ENCODE peak calls at places on chromosomes 12 and 14, in four cellular contexts. U is effector memory CD4-positive, alpha-beta T cell; T is heart left ventricle; D is GM23248. B is an unnamed sample.

GRCh38 chr12:14905269-14906004 is 19.8 kb upstream of the MGP start:
- DNase-seq in D (no peak), T (peak; percentile 70), U (no peak), B (no peak)

GRCh38 chr14:24263848-24264247 is 871 bp upstream of the TGM1 start:
- DNase-seq in U (no peak), D (no peak), T (no peak), B (no peak)

GRCh38 chr12:21526721-21527345 is 737 bp downstream of the SPX start:
- DNase-seq in D (no peak), T (no peak), U (no peak), B (no peak)

GRCh38 chr12:119938049-119938667 is 50.9 kb upstream of the BICDL1 start:
- DNase-seq in D (peak; percentile 49), U (peak; percentile 34), T (peak; percentile 18), B (peak; percentile 70)

GRCh38 chr12:47361389-47362031 is 281.8 kb upstream of the AMIGO2 start:
- DNase-seq in D (no peak), U (peak; percentile 2), T (peak; percentile 18), B (peak; percentile 87)

GRCh38 chr12:66217342-66217929 is 28.4 kb downstream of the IRAK3 start:
- DNase-seq in T (no peak), D (no peak), U (no peak), B (peak; percentile 64)

GRCh38 chr12:93802698-93803097 is 125.5 kb downstream of the CRADD start:
- DNase-seq in D (peak; percentile 68), T (no peak), U (no peak), B (no peak)

GRCh38 chr12:116257213-116257612 is 20.3 kb downstream of the MED13L start:
- DNase-seq in D (peak; percentile 34), U (no peak), T (no peak), B (peak; percentile 53)

GRCh38 chr12:1091350-1091749 is 100.3 kb downstream of the ERC1 start:
- DNase-seq in D (no peak), U (no peak), T (no peak), B (no peak)

GRCh38 chr12:93699271-93700141 is 22.3 kb downstream of the CRADD start:
- DNase-seq in U (no peak), T (no peak), D (peak; percentile 86), B (peak; percentile 22)

GRCh38 chr12:76422878-76423438 is 74.7 kb upstream of the BBS10 start:
- DNase-seq in D (peak; percentile 64), T (no peak), U (no peak), B (peak; percentile 85)

GRCh38 chr12:124567035-124567672 is at the start of gene NCOR2:
- DNase-seq in U (peak; percentile 26), T (no peak), D (peak; percentile 62), B (peak; percentile 58)

GRCh38 chr12:103495783-103496456 is at the start of gene C12orf42:
- DNase-seq in T (no peak), U (no peak), D (peak; percentile 47), B (peak; percentile 32)

GRCh38 chr12:7162691-7163114 is 26.8 kb upstream of the PEX5 start:
- DNase-seq in T (no peak), D (peak; percentile 54), U (no peak), B (peak; percentile 15)

GRCh38 chr14:95102678-95103039 is 54.7 kb downstream of the DICER1 start:
- DNase-seq in U (no peak), D (no peak), T (no peak), B (peak; percentile 52)

GRCh38 chr12:78938341-78939084 is 73.9 kb downstream of the SYT1 start:
- DNase-seq in D (no peak), U (no peak), T (no peak), B (peak; percentile 89)

GRCh38 chr12:39277416-39277815 is 165.5 kb downstream of the KIF21A start:
- DNase-seq in U (no peak), D (no peak), T (no peak), B (no peak)

GRCh38 chr12:118682656-118683055 is 298.7 kb upstream of the SRRM4 start:
- DNase-seq in D (no peak), U (no peak), T (no peak), B (no peak)

GRCh38 chr12:118013283-118013682 is 3.2 kb upstream of the RFC5 start:
- DNase-seq in D (no peak), U (no peak), T (no peak), B (no peak)

GRCh38 chr14:86826641-86827040 is 1166.3 kb downstream of the GALC start:
- DNase-seq in U (no peak), D (no peak), T (no peak), B (no peak)

GRCh38 chr12:48542300-48542928 is 17.0 kb downstream of the OR8S1 start:
- DNase-seq in T (no peak), U (no peak), D (peak; percentile 47), B (peak; percentile 33)

GRCh38 chr12:132422057-132423043 is 67.6 kb upstream of the FBRSL1 start:
- DNase-seq in T (no peak), U (no peak), D (peak; percentile 38), B (peak; percentile 32)

GRCh38 chr12:123801573-123802178 is 39.6 kb downstream of the DNAH10 start:
- DNase-seq in U (no peak), D (peak; percentile 56), T (no peak), B (peak; percentile 37)

GRCh38 chr14:55354500-55354899 is 57.1 kb downstream of the ATG14 start:
- DNase-seq in T (peak; percentile 47), D (peak; percentile 57), U (peak; percentile 42), B (peak; percentile 68)

GRCh38 chr12:54384591-54385041 is at the start of gene ZNF385A:
- DNase-seq in U (no peak), D (no peak), T (peak; percentile 43), B (no peak)

GRCh38 chr14:100975668-100976067 is 72.1 kb upstream of the RTL1 start:
- DNase-seq in D (peak; percentile 54), U (no peak), T (no peak), B (no peak)

GRCh38 chr12:9897524-9897923 is 16.2 kb downstream of the KLRF2 start:
- DNase-seq in D (no peak), U (no peak), T (no peak), B (no peak)

GRCh38 chr12:120932956-120933526 is 28.9 kb upstream of the SPPL3 start:
- DNase-seq in U (no peak), T (no peak), D (no peak), B (no peak)

GRCh38 chr14:31172084-31172483 is 35.5 kb downstream of the HECTD1 start:
- DNase-seq in T (no peak), U (no peak), D (peak; percentile 29), B (no peak)

GRCh38 chr14:102986810-102987579 is 64.5 kb downstream of the AMN start:
- DNase-seq in D (peak; percentile 23), T (no peak), U (no peak), B (no peak)

GRCh38 chr12:109389146-109389545 is 41.4 kb downstream of the MYO1H start:
- DNase-seq in D (peak; percentile 4), T (no peak), U (no peak), B (peak; percentile 54)

GRCh38 chr12:132441871-132442863 is 47.8 kb upstream of the FBRSL1 start:
- DNase-seq in U (no peak), T (no peak), D (no peak), B (no peak)

GRCh38 chr12:76697849-76698248 is 66.1 kb upstream of the ZDHHC17 start:
- DNase-seq in U (no peak), T (no peak), D (no peak), B (peak; percentile 37)

GRCh38 chr14:54600685-54601084 is 33.8 kb downstream of the SAMD4A start:
- DNase-seq in U (no peak), T (no peak), D (peak; percentile 87), B (no peak)

GRCh38 chr12:104785886-104786285 is 172.2 kb downstream of the SLC41A2 start:
- DNase-seq in D (no peak), T (no peak), U (no peak), B (no peak)

GRCh38 chr12:71746983-71747611 is 7.6 kb upstream of the RAB21 start:
- DNase-seq in U (no peak), D (peak; percentile 80), T (peak; percentile 29), B (peak; percentile 79)

GRCh38 chr12:69105101-69105613 is 134.2 kb upstream of the CPSF6 start:
- DNase-seq in U (no peak), T (no peak), D (no peak), B (no peak)

GRCh38 chr12:131745706-131746105 is 34.8 kb downstream of the SFSWAP start:
- DNase-seq in U (no peak), T (no peak), D (no peak), B (no peak)

GRCh38 chr14:91390165-91390778 is 27.3 kb downstream of the CCDC88C start:
- DNase-seq in D (no peak), T (no peak), U (no peak), B (peak; percentile 77)
- H3K27ac ChIP-seq in D (no peak overlapping the region), T (no peak overlapping the region), U (peak overlapping the region; percentile 56), B (no peak overlapping the region)

GRCh38 chr14:60094306-60094897 is 2.7 kb downstream of the PCNX4 start:
- DNase-seq in U (no peak), D (peak; percentile 22), T (peak; percentile 10), B (no peak)
- H3K27ac ChIP-seq in U (no peak overlapping the region), D (peak overlapping the region; percentile 98), T (peak overlapping the region; percentile 94), B (no peak overlapping the region)

DNA sequence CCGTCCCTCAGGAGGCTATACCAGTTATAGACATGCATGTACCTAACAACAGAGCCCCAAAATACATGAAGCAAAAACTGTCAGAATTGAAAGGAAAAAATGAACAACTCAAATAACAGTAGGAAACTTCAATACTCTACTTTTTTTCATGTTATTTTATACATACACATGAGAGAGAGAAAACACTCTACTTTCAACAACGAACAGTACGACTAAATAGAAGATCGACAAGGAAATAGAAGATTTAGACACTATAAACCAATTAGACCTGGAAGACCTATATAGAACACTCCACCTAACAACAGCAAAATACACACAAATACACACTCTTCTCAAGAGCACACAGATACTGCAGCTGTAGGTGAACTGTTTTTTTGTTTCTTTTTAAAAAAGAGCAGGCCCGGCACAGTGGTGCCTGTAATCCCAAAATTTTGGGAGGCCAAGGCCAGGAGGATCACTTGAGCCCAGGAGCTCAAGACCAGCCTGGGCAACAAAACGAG is 34.7 kb upstream of the PNMA1 start:
- DNase-seq in T (no peak), D (no peak), U (no peak), B (no peak)
- H3K27ac ChIP-seq in T (peak overlapping the region; percentile 84), D (no peak overlapping the region), U (peak overlapping the region; percentile 14), B (no peak overlapping the region)

GRCh38 chr14:77315115-77315944 is 5.4 kb downstream of the POMT2 start:
- DNase-seq in U (no peak), D (no peak), T (no peak), B (no peak)

GRCh38 chr14:77319416-77319815 is 1.3 kb downstream of the POMT2 start:
- DNase-seq in D (peak; percentile 51), U (no peak), T (no peak), B (peak; percentile 32)

GRCh38 chr14:77318006-77318553 is 2.6 kb downstream of the POMT2 start:
- DNase-seq in D (no peak), T (no peak), U (no peak), B (no peak)

GRCh38 chr14:77314539-77314938 is 6.1 kb downstream of the POMT2 start:
- DNase-seq in D (no peak), U (no peak), T (no peak), B (no peak)

DNA sequence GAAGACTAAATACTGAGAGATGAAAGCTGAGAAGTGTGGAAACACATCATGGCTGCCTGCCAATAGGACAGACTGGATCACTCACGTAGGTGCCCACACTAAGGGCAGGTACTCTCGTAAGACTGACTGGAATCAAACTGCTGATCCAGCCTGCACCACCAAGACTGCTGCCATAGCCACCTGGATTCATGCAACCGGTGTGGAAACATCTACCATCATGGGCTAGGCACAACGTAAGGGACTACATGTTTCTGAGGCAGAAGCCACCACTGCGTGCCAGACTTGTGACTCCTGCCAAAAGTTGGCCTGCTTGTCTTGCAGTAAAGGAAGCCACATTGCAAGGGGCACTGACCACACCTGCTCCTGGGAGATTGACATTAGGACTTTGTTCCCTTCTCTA is 3.8 kb downstream of the POMT2 start:
- DNase-seq in U (no peak), D (no peak), T (no peak), B (no peak)
- H3K27ac ChIP-seq in U (no peak overlapping the region), D (no peak overlapping the region), T (no peak overlapping the region), B (no peak overlapping the region)

B was measured in A673.